ENCODE peak calls at places on chromosomes 13 and 19, in ten cellular contexts. B is HCT116, F is GM12891, V is H54, O is IMR-90, U is uterus, Q is heart left ventricle, G is endothelial cell of umbilical vein, I is suprapubic skin, S is body of pancreas. Y is an unnamed sample.

GRCh38 chr19:46901701-46902401 is 41.1 kb downstream of the ARHGAP35 start:
- DNase-seq in B (no peak), U (no peak), G (peak), V (no peak), F (no peak), O (peak), Q (no peak), S (no peak), I (no peak), Y (no peak)

GRCh38 chr19:6161271-6161850 is 25.9 kb downstream of the ACSBG2 start:
- DNase-seq in G (peak), I (no peak), F (peak), B (peak), U (peak), V (no peak), S (no peak), O (no peak), Q (no peak), Y (peak)

GRCh38 chr13:91369432-91369831 is 21.9 kb downstream of the MIR17HG start:
- DNase-seq in G (peak), Q (no peak), O (peak), S (no peak), U (no peak), I (no peak), F (no peak), B (no peak), V (no peak), Y (no peak)

GRCh38 chr13:21980049-21980448 is 309.2 kb downstream of the FGF9 start:
- DNase-seq in U (no peak), V (no peak), I (no peak), G (no peak), S (no peak), F (no peak), Q (no peak), O (no peak), B (no peak), Y (no peak)

GRCh38 chr19:51788936-51789795 is 5.8 kb upstream of the FPR3 start:
- DNase-seq in O (no peak), V (no peak), B (no peak), I (no peak), U (no peak), Q (peak), F (no peak), G (no peak), S (no peak), Y (no peak)

GRCh38 chr13:49996166-49996915 is 501 bp upstream of the TRIM13 start:
- DNase-seq in V (peak), G (peak), B (peak), I (peak), Q (peak), U (peak), O (peak), F (peak), S (peak), Y (peak)

GRCh38 chr13:79767126-79767525 is 286.2 kb downstream of the NDFIP2 start:
- DNase-seq in V (no peak), G (peak), S (no peak), Q (no peak), U (no peak), I (no peak), B (no peak), O (no peak), F (no peak), Y (no peak)

GRCh38 chr13:96075953-96076543 is 13.9 kb upstream of the HS6ST3 start:
- DNase-seq in V (no peak), I (no peak), F (no peak), O (peak), S (no peak), G (peak), U (no peak), B (no peak), Q (no peak), Y (peak)

GRCh38 chr19:19154768-19155494 is 15.1 kb downstream of the MEF2B start:
- DNase-seq in V (no peak), U (no peak), Q (no peak), I (no peak), O (no peak), G (no peak), B (no peak), S (no peak), F (no peak), Y (no peak)

GRCh38 chr19:33206261-33207039 is 12.3 kb downstream of the LRP3 start:
- DNase-seq in S (no peak), G (no peak), B (no peak), I (no peak), Q (peak), F (no peak), V (no peak), O (no peak), U (no peak), Y (no peak)

GRCh38 chr13:101916108-101916757 is 463.8 kb downstream of the ITGBL1 start:
- DNase-seq in V (no peak), O (no peak), U (no peak), I (no peak), B (no peak), G (no peak), S (peak), Q (peak), F (no peak), Y (peak)

GRCh38 chr13:108987488-108987887 is 358.1 kb downstream of the MYO16 start:
- DNase-seq in U (no peak), O (peak), I (no peak), Q (no peak), B (no peak), G (no peak), S (no peak), V (no peak), F (no peak), Y (no peak)

GRCh38 chr13:98978280-98978679 is 416 bp upstream of the DOCK9 start:
- DNase-seq in U (no peak), B (peak), G (peak), I (no peak), F (no peak), Q (no peak), S (no peak), V (peak), O (peak), Y (no peak)

GRCh38 chr13:85099245-85099644 is 700.0 kb downstream of the SLITRK6 start:
- DNase-seq in U (no peak), V (no peak), S (no peak), I (no peak), B (no peak), Q (no peak), O (no peak), G (no peak), F (no peak), Y (no peak)

GRCh38 chr13:77698211-77699058 is 948 bp downstream of the SLAIN1 start:
- DNase-seq in U (peak), V (no peak), S (peak), I (no peak), Q (peak), F (peak), G (peak), O (no peak), B (no peak), Y (peak)

GRCh38 chr13:79799049-79799448 is 318.1 kb downstream of the NDFIP2 start:
- DNase-seq in U (no peak), F (no peak), S (no peak), G (no peak), I (no peak), O (no peak), B (no peak), V (no peak), Q (no peak), Y (no peak)

GRCh38 chr13:112456138-112457056 is 80.2 kb downstream of the SPACA7 start:
- DNase-seq in G (no peak), I (no peak), Q (peak), V (no peak), B (no peak), U (no peak), S (no peak), O (no peak), F (no peak), Y (no peak)

DNA sequence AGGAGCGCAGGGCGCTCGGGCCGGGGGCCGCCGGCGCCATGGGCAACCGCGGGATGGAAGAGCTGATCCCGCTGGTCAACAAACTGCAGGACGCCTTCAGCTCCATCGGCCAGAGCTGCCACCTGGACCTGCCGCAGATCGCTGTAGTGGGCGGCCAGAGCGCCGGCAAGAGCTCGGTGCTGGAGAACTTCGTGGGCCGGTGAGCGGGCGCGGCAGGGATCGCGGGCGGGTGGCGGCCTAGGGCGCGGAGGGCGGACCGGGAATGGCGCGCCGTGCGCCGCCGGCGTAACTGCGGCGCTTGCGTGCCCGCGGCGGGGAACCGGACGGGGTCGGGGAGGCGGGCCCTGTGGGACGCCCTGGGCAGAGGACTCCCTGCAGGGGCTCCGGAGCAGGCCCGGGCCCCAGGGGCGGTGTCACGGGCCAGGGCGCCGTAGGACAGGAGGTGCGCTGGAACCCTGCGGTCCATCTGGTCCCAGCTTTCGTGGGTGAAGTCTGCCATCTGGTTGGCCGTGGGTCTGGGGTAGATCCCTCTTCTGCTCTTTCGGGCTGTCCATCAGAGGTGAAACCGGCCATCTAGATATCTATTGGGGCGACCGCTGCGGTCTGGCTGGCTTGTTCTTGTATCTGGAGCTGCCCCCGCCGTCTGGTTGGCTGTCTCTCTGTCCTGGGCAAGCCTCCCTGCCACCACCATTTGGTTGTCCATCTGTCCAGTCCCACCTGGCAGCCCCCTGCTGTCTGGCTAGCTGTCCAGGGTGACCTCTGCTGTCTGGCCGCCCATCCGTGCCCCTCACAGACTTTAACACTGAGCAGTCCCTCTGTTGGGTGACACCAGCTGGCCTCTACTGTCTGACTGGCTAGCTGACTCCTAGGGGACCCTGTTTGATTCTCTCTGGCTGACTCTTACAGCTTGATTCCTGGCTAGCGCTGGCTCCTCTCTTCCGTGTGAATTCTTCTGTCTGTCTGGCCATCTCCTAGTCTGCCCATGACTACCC is 622 bp downstream of the DNM2 start:
- DNase-seq in Q (peak), O (peak), B (no peak), V (no peak), U (no peak), S (peak), I (peak), F (peak), G (peak), Y (peak)
- TF ChIP-seq POLR2A in Q (no peak), O (peak), B (peak), V (peak), U (no peak), S (peak), I (no peak), F (no peak), G (no peak), Y (peak)

DNA sequence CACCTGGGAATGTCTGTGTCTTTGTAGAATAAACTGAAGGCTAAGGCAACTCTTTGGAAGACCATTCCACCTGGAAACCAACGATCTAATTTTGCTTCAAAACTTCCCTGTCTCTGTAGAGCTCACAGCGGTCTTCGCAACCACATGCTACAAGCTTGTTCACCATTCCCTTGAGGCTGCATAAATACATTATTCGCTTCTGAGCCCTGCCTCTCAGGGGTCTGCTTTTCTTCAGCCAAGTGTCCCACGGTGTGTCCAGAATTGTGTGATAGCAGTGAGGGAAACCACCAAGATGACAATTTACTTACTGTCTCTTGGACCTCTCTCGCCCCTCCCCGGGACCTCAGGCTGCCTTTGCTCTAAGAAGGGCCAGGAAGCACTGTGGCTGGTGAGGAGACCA is 51.1 kb downstream of the GPR12 start:
- DNase-seq in I (no peak), O (no peak), U (no peak), Q (no peak), B (no peak), F (no peak), V (no peak), S (no peak), G (no peak), Y (no peak)
- TF ChIP-seq POLR2A in I (no peak), O (no peak), U (no peak), Q (no peak), B (no peak), F (no peak), V (no peak), S (no peak), G (no peak), Y (no peak)

GRCh38 chr13:110831437-110832204 is 83.2 kb downstream of the ANKRD10 start:
- DNase-seq in Q (no peak), S (no peak), G (no peak), B (no peak), U (no peak), O (no peak), I (no peak), F (no peak), V (no peak), Y (no peak)
- TF ChIP-seq POLR2A in Q (no peak), S (no peak), G (no peak), B (no peak), U (no peak), O (no peak), I (no peak), F (no peak), V (no peak), Y (no peak)

GRCh38 chr19:48271531-48272151 is 1.8 kb downstream of the ZNF114 start:
- DNase-seq in I (peak), O (peak), Q (peak), F (peak), V (no peak), G (peak), U (peak), S (peak), B (no peak), Y (peak)
- TF ChIP-seq POLR2A in I (no peak), O (no peak), Q (no peak), F (no peak), V (no peak), G (no peak), U (no peak), S (peak), B (peak), Y (no peak)

DNA sequence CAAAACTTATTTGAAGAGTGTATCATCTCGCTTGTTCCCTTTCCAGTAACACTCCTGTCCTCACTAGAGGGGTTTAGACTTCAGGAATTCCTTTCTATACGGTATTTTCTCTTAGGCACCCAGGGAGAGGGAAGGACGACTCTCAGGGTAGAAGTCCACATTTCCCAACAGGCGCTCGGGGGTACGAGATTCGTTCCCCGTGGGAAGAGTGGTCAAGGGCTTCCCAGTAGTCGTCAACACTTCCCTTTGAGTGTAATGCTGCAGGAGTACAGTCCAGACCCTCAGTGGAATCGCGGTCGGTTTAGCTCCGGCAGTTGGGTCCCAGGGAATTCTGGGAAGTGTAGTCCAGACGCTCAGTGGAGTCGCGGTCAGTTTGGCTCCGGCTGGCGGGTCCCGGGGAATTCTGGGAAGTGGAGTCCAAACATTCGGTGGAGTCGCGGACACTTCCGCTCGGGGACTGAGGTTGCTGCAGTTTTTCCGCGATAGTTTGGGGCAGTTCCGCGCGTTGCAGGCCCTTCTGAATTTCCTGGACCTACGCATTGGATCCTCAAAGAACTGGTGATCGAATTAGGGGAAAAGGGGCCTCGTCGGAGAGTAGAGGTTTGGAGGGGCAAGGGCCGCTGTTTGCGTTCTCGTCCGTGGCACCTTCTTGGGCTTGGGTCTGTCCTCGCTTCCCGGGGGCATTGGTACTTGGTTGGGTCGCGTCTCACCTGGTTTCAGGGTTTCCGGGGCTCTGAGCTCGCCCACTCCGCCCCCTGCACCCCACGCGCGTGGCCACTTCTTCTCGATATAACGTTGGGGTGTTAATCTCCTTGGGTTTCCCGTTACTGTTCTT is at the start of gene ZNF224:
- DNase-seq in G (peak), O (peak), I (peak), U (peak), V (peak), Q (peak), F (peak), S (peak), B (peak), Y (peak)
- TF ChIP-seq POLR2A in G (peak), O (peak), I (no peak), U (no peak), V (peak), Q (peak), F (no peak), S (peak), B (peak), Y (peak)

DNA sequence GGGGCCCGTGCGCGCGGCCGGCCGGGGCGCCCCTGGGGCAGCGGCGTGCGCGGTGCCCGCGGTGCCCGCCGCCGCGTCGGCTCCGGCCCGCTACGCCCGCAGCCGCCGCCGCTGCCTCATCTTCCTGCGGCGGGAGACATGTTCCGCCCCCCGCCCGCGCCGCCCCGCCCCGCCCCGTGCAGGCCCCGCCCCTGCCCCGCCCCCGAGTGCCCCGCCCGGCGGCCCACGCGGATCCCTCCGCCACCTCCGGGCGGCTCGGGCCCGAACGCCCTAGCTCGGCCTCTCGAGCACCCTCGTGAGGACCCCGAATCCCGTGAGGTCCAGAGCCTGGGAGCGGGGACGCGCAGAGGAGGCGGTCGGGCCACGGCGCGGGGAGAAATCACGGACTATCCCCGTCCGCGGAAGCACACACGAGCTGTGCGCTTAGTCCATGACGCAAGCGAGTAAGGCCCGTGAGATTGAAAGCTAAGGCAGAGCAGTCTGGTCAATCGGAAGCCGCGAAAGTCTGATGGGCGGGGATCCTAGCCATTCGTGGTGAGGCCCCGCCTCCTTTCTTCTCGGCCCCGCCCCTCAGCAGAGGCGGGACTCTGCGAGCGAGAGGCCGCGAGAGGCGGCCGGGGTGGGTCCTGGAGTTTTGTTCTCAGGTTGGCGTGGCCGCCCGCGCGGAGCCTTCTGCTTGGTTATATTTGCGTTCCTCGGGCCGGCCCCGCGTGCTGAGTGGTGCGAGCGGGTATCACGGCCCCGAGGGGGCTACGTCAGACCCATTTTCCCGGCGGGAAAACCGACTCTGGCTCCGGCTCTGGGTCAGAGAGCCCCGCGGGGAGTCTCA is at the start of gene TCF3:
- DNase-seq in Q (peak), F (peak), V (peak), U (peak), B (peak), S (peak), I (peak), O (peak), G (peak), Y (peak)
- TF ChIP-seq POLR2A in Q (peak), F (no peak), V (peak), U (peak), B (no peak), S (peak), I (no peak), O (no peak), G (peak), Y (peak)

GRCh38 chr19:39970674-39971379 is at the start of gene PSMC4:
- DNase-seq in B (peak), F (peak), I (peak), G (peak), O (peak), S (peak), U (peak), Q (peak), V (peak), Y (peak)
- TF ChIP-seq POLR2A in B (peak), F (peak), I (no peak), G (peak), O (peak), S (peak), U (peak), Q (peak), V (peak), Y (peak)

GRCh38 chr19:44748426-44749254 is at the start of gene BCL3:
- DNase-seq in G (peak), V (no peak), B (no peak), O (no peak), I (peak), Q (peak), U (peak), S (peak), F (peak), Y (peak)

GRCh38 chr19:44746946-44747738 is 1.4 kb upstream of the BCL3 start:
- DNase-seq in B (peak), F (peak), Q (peak), O (peak), V (peak), G (peak), U (peak), S (peak), I (peak), Y (peak)

GRCh38 chr19:44746616-44746945 is 1.9 kb upstream of the BCL3 start:
- DNase-seq in O (no peak), S (no peak), F (no peak), B (no peak), V (no peak), Q (no peak), I (no peak), U (no peak), G (no peak), Y (no peak)

GRCh38 chr19:44749318-44749717 is 810 bp downstream of the BCL3 start:
- DNase-seq in V (no peak), U (no peak), G (no peak), Q (no peak), O (no peak), I (no peak), F (no peak), B (no peak), S (no peak), Y (no peak)

DNA sequence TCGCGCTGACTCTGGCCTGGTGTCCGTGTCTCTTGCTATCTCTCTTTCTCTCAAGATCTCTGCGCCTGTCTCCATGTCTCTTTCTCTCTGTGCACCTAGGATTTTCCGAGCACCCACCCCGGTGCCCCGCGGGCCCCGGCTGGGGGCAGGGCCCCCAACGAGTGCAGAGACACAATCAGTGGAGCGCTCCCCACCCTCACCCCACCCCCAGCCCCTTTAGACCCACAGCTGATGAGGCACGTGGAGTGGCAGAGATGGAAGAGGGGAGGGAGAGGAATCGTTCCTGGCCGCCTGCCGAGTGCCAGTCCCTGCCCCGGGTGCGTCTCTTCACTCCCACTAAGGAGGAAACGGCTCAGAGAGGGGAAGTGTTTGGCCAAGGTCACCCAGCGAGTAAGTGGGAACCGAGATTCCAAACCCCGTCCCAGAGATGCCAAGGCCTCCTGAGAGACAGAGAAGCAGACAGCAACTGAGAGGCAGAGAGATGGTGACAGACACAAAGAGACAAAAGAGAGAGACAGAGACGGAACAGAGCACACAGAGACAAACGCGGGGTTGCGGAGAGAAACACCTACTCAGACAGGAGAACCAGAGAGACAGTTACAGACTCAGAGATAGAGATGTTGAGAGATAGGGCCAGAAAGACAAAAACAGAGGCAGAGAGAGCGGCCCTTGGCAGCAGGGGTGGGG is 626 bp upstream of the BCL3 start:
- DNase-seq in S (peak), F (no peak), Q (peak), G (peak), U (peak), O (peak), B (no peak), I (peak), V (no peak), Y (no peak)
- TF ChIP-seq POLR2A in S (peak), F (no peak), Q (no peak), G (no peak), U (no peak), O (peak), B (no peak), I (no peak), V (peak), Y (no peak)

Y was measured in erythroblast.